ENCODE peak calls at places on chromosomes 7 and 10, in four cellular contexts. P, N, W and X are unnamed samples.
A peak's percentile ranks its signal among the peaks of the same experiment; 100 is the strongest.

GRCh38 chr7:44463169-44463808 is 27.2 kb downstream of the NUDCD3 start:
- DNase-seq in P (no peak), N (no peak), W (peak; percentile 29), X (no peak)

GRCh38 chr10:79223346-79224048 is 123.8 kb upstream of the PPIF start:
- DNase-seq in P (no peak), N (peak; percentile 90), W (no peak), X (no peak)

GRCh38 chr7:158018061-158018796 is 569.4 kb downstream of the PTPRN2 start:
- DNase-seq in P (no peak), N (peak; percentile 67), W (no peak), X (no peak)

GRCh38 chr10:90604636-90605035 is 253.2 kb downstream of the HTR7 start:
- DNase-seq in P (no peak), N (no peak), W (peak; percentile 47), X (no peak)

GRCh38 chr7:158572000-158572828 is 15.4 kb downstream of the PTPRN2 start:
- DNase-seq in P (no peak), N (no peak), W (no peak), X (no peak)

GRCh38 chr7:99357701-99358490 is 16.6 kb upstream of the ARPC1B start:
- DNase-seq in P (no peak), N (no peak), W (no peak), X (no peak)

GRCh38 chr10:4568731-4569130 is 257.3 kb upstream of the AKR1E2 start:
- DNase-seq in P (no peak), N (no peak), W (no peak), X (no peak)

GRCh38 chr7:158705234-158705890 is 758 bp upstream of the NCAPG2 start:
- DNase-seq in P (no peak), N (no peak), W (peak; percentile 46), X (no peak)

GRCh38 chr7:132399367-132399766 is 176.9 kb downstream of the PLXNA4 start:
- DNase-seq in P (no peak), N (no peak), W (no peak), X (no peak)

GRCh38 chr10:16843252-16843870 is 26.1 kb upstream of the RSU1 start:
- DNase-seq in P (peak; percentile 34), N (no peak), W (peak; percentile 78), X (peak; percentile 22)

GRCh38 chr7:33192695-33193291 is 63.4 kb downstream of the BBS9 start:
- DNase-seq in P (no peak), N (no peak), W (no peak), X (no peak)

GRCh38 chr10:103852189-103852711 is 3.1 kb downstream of the SH3PXD2A start:
- DNase-seq in P (no peak), N (no peak), W (peak; percentile 92), X (no peak)

GRCh38 chr10:53839437-53840039 is 961.5 kb downstream of the PCDH15 start:
- DNase-seq in P (no peak), N (no peak), W (peak; percentile 9), X (no peak)

GRCh38 chr10:29595146-29595545 is 39.6 kb downstream of the SVIL start:
- DNase-seq in P (no peak), N (no peak), W (no peak), X (no peak)

GRCh38 chr10:76397210-76397881 is 965.9 kb downstream of the LRMDA start:
- DNase-seq in P (no peak), N (no peak), W (peak; percentile 63), X (no peak)

GRCh38 chr7:158378978-158379377 is 208.6 kb downstream of the PTPRN2 start:
- DNase-seq in P (no peak), N (peak; percentile 49), W (no peak), X (no peak)

GRCh38 chr7:100568936-100569844 is 4.5 kb downstream of the SAP25 start:
- DNase-seq in P (peak; percentile 70), N (peak; percentile 85), W (peak; percentile 70), X (peak; percentile 60)

GRCh38 chr7:55133630-55134392 is 115.0 kb downstream of the EGFR start:
- DNase-seq in P (no peak), N (peak; percentile 65), W (peak; percentile 97), X (no peak)

GRCh38 chr7:142420554-142421362 is 162.9 kb upstream of the PRSS58 start:
- DNase-seq in P (no peak), N (no peak), W (peak; percentile 69), X (no peak)

GRCh38 chr7:32892521-32893224 is 1.1 kb upstream of the KBTBD2 start:
- DNase-seq in P (peak; percentile 30), N (peak; percentile 72), W (peak; percentile 81), X (peak; percentile 23)

GRCh38 chr7:101804087-101804631 is 13.3 kb upstream of the CUX1 start:
- DNase-seq in P (no peak), N (no peak), W (no peak), X (no peak)

GRCh38 chr7:34138483-34138882 is 233.1 kb downstream of the BMPER start:
- DNase-seq in P (no peak), N (no peak), W (no peak), X (no peak)

GRCh38 chr7:117084286-117084685 is 131.0 kb downstream of the ST7 start:
- DNase-seq in P (no peak), N (no peak), W (no peak), X (no peak)

GRCh38 chr7:48040944-48041664 is 5.8 kb downstream of the C7orf57 start:
- DNase-seq in P (no peak), N (no peak), W (no peak), X (no peak)

GRCh38 chr7:6730343-6730633 is 23.5 kb upstream of the ZNF12 start:
- DNase-seq in P (peak; percentile 33), N (no peak), W (no peak), X (no peak)

GRCh38 chr7:25844109-25844915 is 307.7 kb upstream of the NFE2L3 start:
- DNase-seq in P (no peak), N (no peak), W (no peak), X (no peak)

GRCh38 chr7:29588212-29588611 is 24.6 kb downstream of the PRR15 start:
- DNase-seq in P (no peak), N (no peak), W (no peak), X (no peak)

GRCh38 chr7:927031-927671 is 27.3 kb downstream of the ADAP1 start:
- DNase-seq in P (no peak), N (peak; percentile 60), W (peak; percentile 20), X (no peak)

GRCh38 chr7:157981778-157982177 is 605.8 kb downstream of the PTPRN2 start:
- DNase-seq in P (no peak), N (no peak), W (no peak), X (no peak)

GRCh38 chr7:157991351-157991750 is 596.3 kb downstream of the PTPRN2 start:
- DNase-seq in P (no peak), N (peak; percentile 62), W (no peak), X (no peak)

GRCh38 chr10:68603766-68604165 is 43.6 kb downstream of the TET1 start:
- DNase-seq in P (no peak), N (no peak), W (no peak), X (no peak)
- TF ChIP-seq CTCF in P (no peak), N (no peak), W (no peak), X (no peak)

GRCh38 chr10:123427386-123427785 is 238.8 kb upstream of the GPR26 start:
- DNase-seq in P (no peak), N (no peak), W (peak; percentile 2), X (no peak)
- TF ChIP-seq CTCF in P (no peak), N (no peak), W (no peak), X (no peak)

GRCh38 chr7:14432936-14433335 is 443.5 kb upstream of the ETV1 start:
- DNase-seq in P (no peak), N (no peak), W (no peak), X (no peak)

GRCh38 chr7:14430921-14431320 is 441.5 kb upstream of the ETV1 start:
- DNase-seq in P (no peak), N (no peak), W (no peak), X (no peak)

DNA sequence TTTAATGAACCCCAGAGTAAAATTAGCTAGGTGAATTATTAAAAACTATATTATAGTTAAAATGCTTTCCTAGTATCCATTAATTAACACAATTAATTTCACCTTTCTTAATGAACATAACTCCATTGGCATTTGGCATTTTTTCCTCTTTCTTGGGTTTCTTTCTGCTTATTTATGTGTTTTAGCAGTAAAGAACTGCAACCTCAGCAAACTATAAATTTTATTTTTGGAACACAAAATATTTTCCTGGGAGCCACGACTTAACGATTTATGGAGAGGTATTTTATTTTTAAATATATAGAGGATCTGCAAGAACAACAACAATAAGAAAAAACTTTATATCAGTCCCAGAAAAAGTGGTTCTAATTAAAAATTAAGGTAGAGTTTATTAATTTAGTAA is 447.4 kb upstream of the ETV1 start:
- DNase-seq in P (no peak), N (no peak), W (no peak), X (no peak)
- TF ChIP-seq CTCF in P (no peak), N (no peak), W (no peak), X (no peak)

GRCh38 chr10:109308971-109309370 is 614.3 kb downstream of the XPNPEP1 start:
- DNase-seq in P (no peak), N (no peak), W (no peak), X (no peak)

GRCh38 chr10:109306698-109307097 is 616.6 kb downstream of the XPNPEP1 start:
- DNase-seq in P (no peak), N (no peak), W (peak; percentile 11), X (no peak)
- TF ChIP-seq CTCF in P (no peak), N (no peak), W (no peak), X (no peak)

DNA sequence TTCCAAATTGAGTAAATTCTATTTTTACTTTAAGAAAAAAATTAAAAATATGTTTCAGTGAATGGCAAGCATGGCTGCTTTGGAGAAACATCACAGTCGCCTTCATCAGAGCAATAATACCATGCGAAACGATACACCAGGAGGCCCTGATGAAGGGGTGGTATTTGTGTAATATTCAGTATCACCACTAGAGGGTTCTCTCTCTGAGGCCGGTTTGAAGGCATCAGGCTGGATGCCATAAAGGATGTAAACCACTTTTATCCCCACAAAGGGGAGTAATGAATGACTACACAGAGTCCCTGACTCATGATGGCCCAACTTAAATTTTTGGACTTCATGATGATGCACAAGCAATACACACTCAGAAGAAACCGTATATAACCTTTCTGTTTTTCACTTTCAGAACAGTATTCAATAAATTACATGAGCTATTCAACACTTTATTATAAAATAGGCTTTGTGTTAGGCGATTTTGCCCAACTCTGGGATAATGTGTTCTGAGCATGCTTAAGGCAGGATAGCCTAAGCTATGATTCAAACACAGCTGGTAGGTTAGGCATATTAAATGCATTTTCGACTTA is 95.5 kb downstream of the PPP1R17 start:
- DNase-seq in P (peak; percentile 49), N (no peak), W (peak; percentile 54), X (peak; percentile 50)
- TF ChIP-seq CTCF in P (peak; percentile 70), N (peak; percentile 77), W (peak; percentile 65), X (peak; percentile 63)

GRCh38 chr7:81769891-81770818 is at the start of gene HGF:
- DNase-seq in P (no peak), N (no peak), W (peak; percentile 86), X (no peak)
- TF ChIP-seq CTCF in P (no peak), N (no peak), W (peak; percentile 30), X (no peak)